ENCODE peak calls at places on chromosome 12, in four cellular contexts. E is brain microvascular endothelial cell, J is upper lobe of right lung, O is GM12878. A is an unnamed sample.

GRCh38 chr12:115687094-115687493 is 590.4 kb downstream of the MED13L start:
- DNase-seq in E (no peak), J (no peak), O (no peak), A (no peak)

GRCh38 chr12:124518051-124518932 is 49.1 kb downstream of the NCOR2 start:
- DNase-seq in J (peak), E (peak), O (no peak), A (no peak)

GRCh38 chr12:28202374-28203130 is 12.3 kb downstream of the CCDC91 start:
- DNase-seq in J (no peak), O (no peak), E (no peak), A (no peak)

GRCh38 chr12:130576286-130576933 is 139.7 kb downstream of the RIMBP2 start:
- DNase-seq in J (no peak), O (no peak), E (no peak), A (no peak)

GRCh38 chr12:47867496-47867941 is 37.3 kb downstream of the VDR start:
- DNase-seq in J (no peak), E (peak), O (no peak), A (no peak)

GRCh38 chr12:40827923-40828592 is 135.8 kb downstream of the CNTN1 start:
- DNase-seq in O (no peak), E (no peak), J (no peak), A (no peak)

GRCh38 chr12:93921511-93921910 is 226.9 kb upstream of the PLXNC1 start:
- DNase-seq in E (no peak), O (no peak), J (no peak), A (no peak)

GRCh38 chr12:93790472-93791152 is 113.4 kb downstream of the CRADD start:
- DNase-seq in E (peak), J (no peak), O (no peak), A (no peak)

GRCh38 chr12:8077207-8077606 is 4.9 kb upstream of the NECAP1 start:
- DNase-seq in J (no peak), O (no peak), E (no peak), A (no peak)

GRCh38 chr12:101671839-101672238 is 25.6 kb upstream of the CHPT1 start:
- DNase-seq in J (no peak), O (no peak), E (no peak), A (no peak)

GRCh38 chr12:122080149-122081107 is 1.9 kb downstream of the MLXIP start:
- DNase-seq in E (peak), O (no peak), J (peak), A (no peak)

GRCh38 chr12:124617615-124618014 is 50.2 kb upstream of the NCOR2 start:
- DNase-seq in E (no peak), J (peak), O (no peak), A (no peak)

GRCh38 chr12:109944975-109945374 is 44.9 kb downstream of the TCHP start:
- DNase-seq in O (no peak), J (no peak), E (peak), A (no peak)

GRCh38 chr12:1919284-1919683 is 832 bp upstream of the CACNA2D4 start:
- DNase-seq in J (no peak), O (no peak), E (no peak), A (no peak)

GRCh38 chr12:10974965-10975364 is 11.7 kb downstream of the TAS2R50 start:
- DNase-seq in E (no peak), O (no peak), J (no peak), A (no peak)

GRCh38 chr12:90090929-90091651 is 382.5 kb upstream of the ATP2B1 start:
- DNase-seq in E (peak), J (no peak), O (no peak), A (no peak)

GRCh38 chr12:59839514-59839913 is 243.7 kb downstream of the SLC16A7 start:
- DNase-seq in O (no peak), J (no peak), E (no peak), A (no peak)

GRCh38 chr12:28107679-28108078 is 82.6 kb upstream of the CCDC91 start:
- DNase-seq in E (no peak), O (no peak), J (no peak), A (no peak)

GRCh38 chr12:47797432-47797831 is 22.3 kb downstream of the HDAC7 start:
- DNase-seq in J (no peak), O (no peak), E (no peak), A (no peak)

GRCh38 chr12:76241371-76241770 is 106.8 kb downstream of the BBS10 start:
- DNase-seq in E (no peak), O (no peak), J (no peak), A (no peak)

GRCh38 chr12:13135336-13136178 is 32.1 kb upstream of the GSG1 start:
- DNase-seq in E (peak), O (no peak), J (peak), A (no peak)

GRCh38 chr12:118680361-118680963 is 300.9 kb upstream of the SRRM4 start:
- DNase-seq in O (no peak), E (no peak), J (no peak), A (no peak)

GRCh38 chr12:103801709-103802585 is 39.1 kb downstream of the NT5DC3 start:
- DNase-seq in J (no peak), O (no peak), E (peak), A (no peak)

GRCh38 chr12:49369723-49370145 is 2.5 kb downstream of the SPATS2 start:
- DNase-seq in O (peak), J (no peak), E (no peak), A (peak)

GRCh38 chr12:31267966-31268365 is 58.0 kb downstream of the SINHCAF start:
- DNase-seq in J (no peak), E (no peak), O (no peak), A (no peak)

GRCh38 chr12:62760779-62761178 is 174.2 kb downstream of the PPM1H start:
- DNase-seq in O (no peak), J (no peak), E (peak), A (peak)

GRCh38 chr12:100827901-100828520 is 33.4 kb downstream of the ANO4 start:
- DNase-seq in J (no peak), E (no peak), O (no peak), A (peak)

GRCh38 chr12:115353467-115353866 is 669.5 kb upstream of the TBX3 start:
- DNase-seq in J (no peak), O (no peak), E (no peak), A (no peak)

DNA sequence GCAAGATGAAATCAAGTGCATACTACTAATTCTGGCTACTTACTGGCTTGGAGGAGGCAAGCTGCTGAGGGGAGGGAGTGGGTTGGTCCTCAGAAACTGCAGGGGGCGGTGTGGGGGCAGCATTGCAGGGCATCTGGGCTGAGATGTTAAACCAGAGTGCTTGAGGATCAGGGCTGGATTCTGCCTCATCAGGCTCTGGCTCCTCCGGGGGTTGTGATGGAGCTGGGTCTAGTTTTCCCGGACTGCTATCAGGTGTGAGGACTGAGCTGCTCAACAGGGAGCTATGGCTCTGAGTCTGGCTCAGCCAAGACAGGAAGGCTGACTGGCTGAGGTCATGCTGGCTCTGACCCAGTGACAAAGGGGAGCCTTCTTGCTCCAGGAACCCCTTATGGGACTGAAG is 28.6 kb downstream of the BAZ2A start:
- DNase-seq in O (no peak), E (peak), J (no peak), A (no peak)
- TF ChIP-seq CTCF in O (peak), E (peak), J (no peak), A (peak)

DNA sequence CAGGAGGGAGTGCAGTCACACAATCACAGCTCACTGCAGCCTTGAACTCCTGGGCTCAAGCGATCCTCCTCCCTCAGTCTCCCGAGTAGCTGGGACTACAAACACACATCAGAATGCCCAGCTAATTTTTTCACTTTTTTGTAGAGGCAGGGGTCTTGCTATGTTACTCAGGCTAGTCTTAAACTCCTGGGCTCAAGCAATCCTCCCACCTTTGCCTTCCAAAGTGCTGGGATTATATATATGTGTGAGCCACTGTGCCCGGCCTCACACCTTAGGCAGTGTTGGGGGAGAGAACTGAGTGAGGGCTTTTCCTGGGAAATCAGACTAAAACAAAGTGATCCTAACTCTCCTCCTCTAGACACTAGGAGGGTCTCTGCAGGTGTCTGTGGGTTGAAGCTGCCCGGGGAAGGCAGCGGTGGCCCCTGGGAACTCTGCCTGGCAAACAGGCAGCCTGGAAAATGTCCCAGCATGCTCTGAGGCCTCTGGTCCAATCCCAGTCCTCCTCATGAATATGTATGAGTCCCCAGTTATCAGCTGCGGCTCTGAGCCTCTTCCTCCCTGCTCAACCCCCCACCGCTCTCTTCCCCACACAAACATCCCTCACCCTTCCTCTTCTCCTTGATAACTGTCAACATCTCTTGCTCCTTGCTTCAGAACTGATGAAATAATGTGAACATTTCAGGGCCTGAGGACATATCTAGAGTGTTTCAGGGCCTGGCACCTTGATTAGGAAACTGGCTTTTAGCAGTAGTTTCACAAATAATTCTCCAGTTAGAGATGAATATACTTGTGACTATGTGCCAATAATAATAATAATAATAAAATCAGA is 7.9 kb upstream of the NAA25 start:
- DNase-seq in J (peak), E (peak), O (no peak), A (no peak)
- H3K4me3 ChIP-seq in J (no peak), E (peak), O (no peak), A (no peak)

GRCh38 chr12:85448031-85448430 is 168.0 kb downstream of the ALX1 start:
- DNase-seq in O (no peak), E (no peak), J (no peak), A (no peak)

GRCh38 chr12:85445060-85445938 is 165.3 kb downstream of the ALX1 start:
- DNase-seq in E (no peak), J (no peak), O (no peak), A (no peak)

GRCh38 chr12:85448548-85449139 is 168.6 kb downstream of the ALX1 start:
- DNase-seq in J (no peak), E (no peak), O (no peak), A (no peak)
- TF ChIP-seq CTCF in J (peak), E (peak), O (peak), A (no peak)

DNA sequence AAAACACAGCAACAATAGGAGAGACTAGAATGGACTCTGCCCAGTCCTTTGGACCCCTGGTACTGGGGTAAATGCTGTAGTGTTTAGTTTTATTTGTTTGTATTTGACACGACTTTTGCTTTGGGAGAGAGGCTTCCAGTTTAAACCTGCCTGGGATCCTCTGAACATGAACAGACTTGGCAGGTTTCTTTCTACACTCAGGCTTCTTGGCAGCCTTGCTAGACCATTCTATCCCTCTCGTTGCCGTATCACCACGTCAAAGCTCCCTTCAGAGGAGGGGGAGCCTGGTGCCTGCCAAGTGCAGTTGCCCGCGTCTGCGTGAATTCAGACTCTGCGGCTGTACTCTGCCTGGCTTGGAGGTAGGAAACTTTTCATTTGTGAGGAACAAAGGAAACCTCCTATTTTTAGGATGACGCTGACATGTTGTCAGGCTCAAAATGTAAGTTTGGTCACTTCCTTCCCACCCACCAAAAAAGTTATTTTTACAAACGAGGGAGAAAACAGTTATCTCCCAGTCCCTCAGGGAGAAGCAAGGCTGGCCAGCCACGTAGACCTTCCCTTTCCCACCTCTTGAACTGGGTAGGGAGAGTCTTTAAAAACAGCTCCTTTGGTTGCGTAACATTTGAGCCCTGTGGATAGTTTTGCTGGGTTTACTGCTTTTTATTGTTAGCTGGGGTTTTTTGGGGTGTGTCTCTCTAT is 26.0 kb downstream of the CD9 start:
- DNase-seq in O (no peak), E (no peak), J (no peak), A (no peak)
- H3K4me3 ChIP-seq in O (no peak), E (no peak), J (peak), A (no peak)

GRCh38 chr12:612293-612692 is 51.0 kb downstream of the NINJ2 start:
- DNase-seq in E (no peak), O (no peak), J (no peak), A (no peak)

GRCh38 chr12:613996-614726 is 49.1 kb downstream of the NINJ2 start:
- DNase-seq in J (no peak), O (no peak), E (no peak), A (no peak)

GRCh38 chr12:612886-613285 is 50.4 kb downstream of the NINJ2 start:
- DNase-seq in J (no peak), O (no peak), E (no peak), A (no peak)

GRCh38 chr12:615620-616019 is 47.6 kb downstream of the NINJ2 start:
- DNase-seq in O (no peak), J (no peak), E (no peak), A (no peak)

DNA sequence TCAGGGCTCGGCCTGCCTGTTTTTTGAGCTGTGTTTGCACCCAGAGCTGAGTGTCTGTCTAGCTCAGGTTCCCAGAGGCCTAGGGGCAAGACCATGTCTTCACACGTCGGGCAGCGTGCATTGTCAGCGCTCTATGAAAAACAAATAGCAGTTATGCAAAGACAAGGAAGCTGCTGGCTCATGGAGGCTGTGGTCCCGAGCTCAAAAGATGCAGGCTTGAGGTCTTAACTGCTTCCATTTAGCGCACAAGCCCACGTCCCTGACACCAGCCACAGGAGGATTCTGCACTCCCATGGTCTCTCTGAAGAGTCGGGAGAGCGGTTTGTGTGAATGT is 48.6 kb downstream of the NINJ2 start:
- DNase-seq in J (no peak), O (no peak), E (no peak), A (no peak)
- TF ChIP-seq CTCF in J (no peak), O (no peak), E (no peak), A (no peak)